ENCODE peak calls at places on chromosomes 3 and 15, in seven cellular contexts. One of them, this sample, is unnamed.

GRCh38 chr3:109413049-109413448 is 75.7 kb upstream of the DPPA4 start:
- DNase-seq in GM23248: no peak
- DNase-seq in HCT116: no peak
- DNase-seq in OCI-LY7: no peak
- DNase-seq in SK-N-SH: no peak
- DNase-seq in MM.1S: no peak
- DNase-seq in neural progenitor cell: no peak
- DNase-seq in this sample: peak

GRCh38 chr3:161310649-161311423 is 60.5 kb downstream of the SPTSSB start:
- DNase-seq in neural progenitor cell: no peak
- DNase-seq in SK-N-SH: no peak
- DNase-seq in GM23248: no peak
- DNase-seq in OCI-LY7: peak
- DNase-seq in MM.1S: peak
- DNase-seq in HCT116: no peak
- DNase-seq in this sample: no peak

GRCh38 chr3:158731938-158732855 is at the start of gene RARRES1:
- DNase-seq in HCT116: no peak
- DNase-seq in SK-N-SH: peak
- DNase-seq in OCI-LY7: no peak
- DNase-seq in neural progenitor cell: peak
- DNase-seq in GM23248: peak
- DNase-seq in MM.1S: no peak
- DNase-seq in this sample: no peak

GRCh38 chr3:134328147-134328591 is 46.1 kb downstream of the AMOTL2 start:
- DNase-seq in GM23248: peak
- DNase-seq in OCI-LY7: no peak
- DNase-seq in MM.1S: no peak
- DNase-seq in neural progenitor cell: no peak
- DNase-seq in SK-N-SH: no peak
- DNase-seq in HCT116: peak
- DNase-seq in this sample: peak

GRCh38 chr3:48435774-48436476 is 4.0 kb downstream of the CCDC51 start:
- DNase-seq in HCT116: peak
- DNase-seq in OCI-LY7: peak
- DNase-seq in MM.1S: peak
- DNase-seq in neural progenitor cell: peak
- DNase-seq in GM23248: peak
- DNase-seq in SK-N-SH: peak
- DNase-seq in this sample: peak

GRCh38 chr3:182618085-182618732 is 175.1 kb upstream of the ATP11B start:
- DNase-seq in SK-N-SH: no peak
- DNase-seq in GM23248: peak
- DNase-seq in neural progenitor cell: peak
- DNase-seq in OCI-LY7: peak
- DNase-seq in MM.1S: peak
- DNase-seq in HCT116: no peak
- DNase-seq in this sample: peak

GRCh38 chr3:17491601-17492000 is 250.8 kb downstream of the TBC1D5 start:
- DNase-seq in SK-N-SH: no peak
- DNase-seq in neural progenitor cell: no peak
- DNase-seq in HCT116: peak
- DNase-seq in OCI-LY7: no peak
- DNase-seq in MM.1S: no peak
- DNase-seq in GM23248: peak
- DNase-seq in this sample: peak

GRCh38 chr15:39338251-39338650 is 242.6 kb upstream of the THBS1 start:
- DNase-seq in OCI-LY7: no peak
- DNase-seq in SK-N-SH: no peak
- DNase-seq in HCT116: no peak
- DNase-seq in GM23248: no peak
- DNase-seq in neural progenitor cell: no peak
- DNase-seq in MM.1S: no peak
- DNase-seq in this sample: no peak

GRCh38 chr15:59701880-59702279 is 12.8 kb upstream of the BNIP2 start:
- DNase-seq in neural progenitor cell: no peak
- DNase-seq in HCT116: no peak
- DNase-seq in OCI-LY7: no peak
- DNase-seq in SK-N-SH: no peak
- DNase-seq in GM23248: no peak
- DNase-seq in MM.1S: no peak
- DNase-seq in this sample: no peak

GRCh38 chr3:147945968-147946519 is 536.9 kb downstream of the ZIC1 start:
- DNase-seq in GM23248: peak
- DNase-seq in neural progenitor cell: peak
- DNase-seq in SK-N-SH: peak
- DNase-seq in HCT116: peak
- DNase-seq in MM.1S: peak
- DNase-seq in OCI-LY7: no peak
- DNase-seq in this sample: peak

GRCh38 chr3:114850913-114851312 is 296.2 kb downstream of the ZBTB20 start:
- DNase-seq in neural progenitor cell: no peak
- DNase-seq in GM23248: peak
- DNase-seq in HCT116: no peak
- DNase-seq in OCI-LY7: no peak
- DNase-seq in MM.1S: no peak
- DNase-seq in SK-N-SH: no peak
- DNase-seq in this sample: no peak

GRCh38 chr15:86021281-86022264 is 58.1 kb upstream of the AGBL1 start:
- DNase-seq in HCT116: no peak
- DNase-seq in neural progenitor cell: no peak
- DNase-seq in SK-N-SH: peak
- DNase-seq in GM23248: peak
- DNase-seq in OCI-LY7: no peak
- DNase-seq in MM.1S: no peak
- DNase-seq in this sample: peak

GRCh38 chr3:194136519-194137313 is 768 bp downstream of the HES1 start:
- DNase-seq in SK-N-SH: peak
- DNase-seq in OCI-LY7: peak
- DNase-seq in HCT116: no peak
- DNase-seq in MM.1S: peak
- DNase-seq in GM23248: peak
- DNase-seq in neural progenitor cell: peak
- DNase-seq in this sample: peak

GRCh38 chr15:31484986-31485385 is 158.4 kb downstream of the KLF13 start:
- DNase-seq in OCI-LY7: no peak
- DNase-seq in MM.1S: no peak
- DNase-seq in neural progenitor cell: no peak
- DNase-seq in GM23248: no peak
- DNase-seq in SK-N-SH: no peak
- DNase-seq in HCT116: no peak
- DNase-seq in this sample: no peak

GRCh38 chr3:115146032-115146417 is 1.1 kb downstream of the ZBTB20 start:
- DNase-seq in SK-N-SH: peak
- DNase-seq in OCI-LY7: peak
- DNase-seq in neural progenitor cell: peak
- DNase-seq in GM23248: peak
- DNase-seq in HCT116: peak
- DNase-seq in MM.1S: peak
- DNase-seq in this sample: peak

GRCh38 chr3:83523470-83524073 is 1435.2 kb upstream of the CADM2 start:
- DNase-seq in OCI-LY7: peak
- DNase-seq in neural progenitor cell: peak
- DNase-seq in MM.1S: peak
- DNase-seq in SK-N-SH: peak
- DNase-seq in HCT116: no peak
- DNase-seq in GM23248: peak
- DNase-seq in this sample: peak

GRCh38 chr15:78079296-78080087 is 2.0 kb upstream of the TBC1D2B start:
- DNase-seq in OCI-LY7: no peak
- DNase-seq in SK-N-SH: no peak
- DNase-seq in GM23248: no peak
- DNase-seq in neural progenitor cell: no peak
- DNase-seq in MM.1S: no peak
- DNase-seq in HCT116: no peak
- DNase-seq in this sample: no peak

GRCh38 chr15:78075490-78076230 is 1.9 kb downstream of the TBC1D2B start:
- DNase-seq in MM.1S: no peak
- DNase-seq in GM23248: peak
- DNase-seq in HCT116: no peak
- DNase-seq in SK-N-SH: no peak
- DNase-seq in neural progenitor cell: peak
- DNase-seq in OCI-LY7: no peak
- DNase-seq in this sample: peak

GRCh38 chr15:78077053-78077859 is at the start of gene TBC1D2B:
- DNase-seq in GM23248: peak
- DNase-seq in OCI-LY7: peak
- DNase-seq in HCT116: no peak
- DNase-seq in neural progenitor cell: peak
- DNase-seq in SK-N-SH: peak
- DNase-seq in MM.1S: peak
- DNase-seq in this sample: peak

GRCh38 chr15:78076231-78077052 is 1.1 kb downstream of the TBC1D2B start:
- DNase-seq in HCT116: no peak
- DNase-seq in SK-N-SH: peak
- DNase-seq in MM.1S: no peak
- DNase-seq in neural progenitor cell: peak
- DNase-seq in OCI-LY7: no peak
- DNase-seq in GM23248: peak
- DNase-seq in this sample: no peak

DNA sequence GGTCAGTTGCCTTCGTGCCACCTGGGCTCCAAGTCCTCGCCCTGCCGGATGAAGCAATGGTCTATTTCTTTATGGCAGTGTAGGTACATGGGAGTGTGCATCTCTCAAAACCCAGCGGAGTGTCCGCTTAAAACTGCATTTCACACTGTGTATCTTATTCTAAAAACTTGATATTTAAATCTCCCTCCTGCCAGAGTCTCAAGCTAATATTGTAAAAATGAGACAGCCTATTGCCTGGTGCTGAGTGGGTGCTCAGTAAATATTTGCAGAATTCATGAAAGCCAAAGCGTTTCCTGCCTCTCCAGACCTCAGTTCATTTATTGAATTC is 313 bp upstream of the TBC1D2B start:
- DNase-seq in HCT116: no peak
- DNase-seq in SK-N-SH: no peak
- DNase-seq in neural progenitor cell: no peak
- DNase-seq in OCI-LY7: no peak
- DNase-seq in GM23248: peak
- DNase-seq in MM.1S: no peak
- DNase-seq in this sample: peak
- TF ChIP-seq EZH2phosphoT487 in HCT116: no peak
- TF ChIP-seq EZH2phosphoT487 in SK-N-SH: no peak
- TF ChIP-seq EZH2phosphoT487 in neural progenitor cell: no peak
- TF ChIP-seq EZH2phosphoT487 in OCI-LY7: no peak
- TF ChIP-seq EZH2phosphoT487 in GM23248: no peak
- TF ChIP-seq EZH2phosphoT487 in MM.1S: no peak
- TF ChIP-seq EZH2phosphoT487 in this sample: no peak

GRCh38 chr15:49621327-49622210 is 721 bp downstream of the DTWD1 start:
- DNase-seq in HCT116: no peak
- DNase-seq in SK-N-SH: peak
- DNase-seq in MM.1S: peak
- DNase-seq in neural progenitor cell: no peak
- DNase-seq in GM23248: peak
- DNase-seq in OCI-LY7: peak
- DNase-seq in this sample: peak

GRCh38 chr15:49620658-49621326 is at the start of the genes DTWD1 and FAM227B:
- DNase-seq in MM.1S: peak
- DNase-seq in OCI-LY7: peak
- DNase-seq in neural progenitor cell: peak
- DNase-seq in HCT116: peak
- DNase-seq in GM23248: peak
- DNase-seq in SK-N-SH: peak
- DNase-seq in this sample: peak

GRCh38 chr15:49622561-49622960 is 1.7 kb downstream of the DTWD1 start:
- DNase-seq in MM.1S: no peak
- DNase-seq in HCT116: no peak
- DNase-seq in GM23248: peak
- DNase-seq in neural progenitor cell: peak
- DNase-seq in SK-N-SH: peak
- DNase-seq in OCI-LY7: no peak
- DNase-seq in this sample: no peak

GRCh38 chr15:49619226-49619625 is 1.4 kb downstream of the FAM227B start:
- DNase-seq in MM.1S: no peak
- DNase-seq in GM23248: no peak
- DNase-seq in neural progenitor cell: no peak
- DNase-seq in OCI-LY7: no peak
- DNase-seq in HCT116: no peak
- DNase-seq in SK-N-SH: no peak
- DNase-seq in this sample: no peak

DNA sequence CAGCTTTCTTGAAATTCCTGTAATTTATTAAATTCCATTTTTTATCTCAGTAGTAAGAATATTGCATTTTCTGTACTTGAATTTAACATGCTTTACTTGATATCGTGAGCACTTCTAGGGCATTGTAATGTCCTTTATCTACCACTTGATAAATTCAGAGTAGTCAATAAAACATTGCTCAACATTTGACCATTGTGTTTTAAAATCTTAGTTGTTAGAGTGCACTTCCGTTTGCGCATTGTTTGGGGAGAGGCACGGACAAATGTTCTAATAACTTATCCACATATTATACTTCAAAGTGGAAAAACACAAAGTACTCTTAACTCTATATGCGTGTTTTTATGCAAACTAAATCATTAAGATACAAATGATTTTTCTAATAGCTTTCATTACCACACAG is 444 bp downstream of the FAM227B start:
- DNase-seq in SK-N-SH: no peak
- DNase-seq in OCI-LY7: peak
- DNase-seq in HCT116: no peak
- DNase-seq in MM.1S: peak
- DNase-seq in GM23248: peak
- DNase-seq in neural progenitor cell: no peak
- DNase-seq in this sample: peak
- TF ChIP-seq EZH2phosphoT487 in SK-N-SH: no peak
- TF ChIP-seq EZH2phosphoT487 in OCI-LY7: no peak
- TF ChIP-seq EZH2phosphoT487 in HCT116: no peak
- TF ChIP-seq EZH2phosphoT487 in MM.1S: no peak
- TF ChIP-seq EZH2phosphoT487 in GM23248: no peak
- TF ChIP-seq EZH2phosphoT487 in neural progenitor cell: no peak
- TF ChIP-seq EZH2phosphoT487 in this sample: no peak

GRCh38 chr3:60703956-60704736 is 547.1 kb downstream of the FHIT start:
- DNase-seq in neural progenitor cell: no peak
- DNase-seq in GM23248: peak
- DNase-seq in HCT116: no peak
- DNase-seq in OCI-LY7: no peak
- DNase-seq in MM.1S: no peak
- DNase-seq in SK-N-SH: no peak
- DNase-seq in this sample: peak
- TF ChIP-seq EZH2phosphoT487 in neural progenitor cell: no peak
- TF ChIP-seq EZH2phosphoT487 in GM23248: no peak
- TF ChIP-seq EZH2phosphoT487 in HCT116: no peak
- TF ChIP-seq EZH2phosphoT487 in OCI-LY7: no peak
- TF ChIP-seq EZH2phosphoT487 in MM.1S: no peak
- TF ChIP-seq EZH2phosphoT487 in SK-N-SH: no peak
- TF ChIP-seq EZH2phosphoT487 in this sample: no peak

DNA sequence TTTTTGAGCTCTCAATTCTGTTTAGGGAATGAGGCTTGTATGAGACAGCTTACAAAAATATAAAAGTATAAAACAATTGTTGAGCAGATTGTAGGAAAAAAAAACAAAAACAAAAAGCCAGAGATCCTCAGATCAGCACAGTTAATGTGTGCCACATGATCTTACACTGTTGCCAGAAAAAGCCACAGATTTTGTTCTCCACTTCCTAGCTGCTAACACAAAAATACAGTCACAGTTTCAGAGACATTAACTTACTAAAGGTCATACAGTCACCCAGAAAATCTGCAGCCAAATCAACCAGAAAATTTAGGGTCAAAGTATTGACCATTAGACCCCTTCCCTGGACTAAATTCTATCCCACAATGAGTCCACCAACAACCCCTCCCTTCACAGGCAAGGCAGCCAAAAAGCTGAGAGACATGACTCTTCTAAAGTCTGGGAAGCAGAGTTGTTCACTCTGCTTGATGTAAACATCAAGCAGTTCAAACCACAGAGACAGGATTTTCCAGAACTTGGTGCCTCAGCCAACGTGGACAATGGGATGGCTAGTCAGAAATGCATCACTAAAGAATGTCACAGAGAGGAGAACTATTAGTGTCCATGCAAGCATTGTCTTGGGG is 59.2 kb downstream of the SST start:
- DNase-seq in HCT116: no peak
- DNase-seq in MM.1S: no peak
- DNase-seq in GM23248: peak
- DNase-seq in neural progenitor cell: no peak
- DNase-seq in SK-N-SH: no peak
- DNase-seq in OCI-LY7: no peak
- DNase-seq in this sample: no peak
- TF ChIP-seq EZH2phosphoT487 in HCT116: no peak
- TF ChIP-seq EZH2phosphoT487 in MM.1S: no peak
- TF ChIP-seq EZH2phosphoT487 in GM23248: no peak
- TF ChIP-seq EZH2phosphoT487 in neural progenitor cell: no peak
- TF ChIP-seq EZH2phosphoT487 in SK-N-SH: no peak
- TF ChIP-seq EZH2phosphoT487 in OCI-LY7: no peak
- TF ChIP-seq EZH2phosphoT487 in this sample: no peak